ENCODE peak calls at places on chromosome 16, in five cellular contexts. I, A, Q, W and R are unnamed samples.

GRCh38 chr16:75491876-75492275 is 3.4 kb downstream of the CHST6 start:
- DNase-seq in I (no peak), A (no peak), Q (no peak), W (no peak), R (peak; percentile 63)

GRCh38 chr16:27600386-27600785 is 50.4 kb downstream of the KATNIP start:
- DNase-seq in I (no peak), A (no peak), Q (no peak), W (no peak), R (no peak)

GRCh38 chr16:74462361-74462760 is 41.1 kb upstream of the CLEC18B start:
- DNase-seq in I (no peak), A (no peak), Q (no peak), W (no peak), R (no peak)

GRCh38 chr16:48318630-48319029 is 66.6 kb downstream of the SIAH1 start:
- DNase-seq in I (peak; percentile 49), A (peak; percentile 86), Q (no peak), W (no peak), R (no peak)

GRCh38 chr16:14042706-14043105 is 28.4 kb upstream of the MRTFB start:
- DNase-seq in I (no peak), A (peak; percentile 99), Q (no peak), W (no peak), R (no peak)

GRCh38 chr16:20089246-20089965 is 15.7 kb upstream of the GPR139 start:
- DNase-seq in I (no peak), A (no peak), Q (no peak), W (no peak), R (no peak)

GRCh38 chr16:52497067-52497816 is 49.7 kb downstream of the TOX3 start:
- DNase-seq in I (no peak), A (no peak), Q (no peak), W (no peak), R (no peak)

GRCh38 chr16:73095142-73095791 is 47.3 kb upstream of the ZFHX3 start:
- DNase-seq in I (no peak), A (peak; percentile 69), Q (no peak), W (no peak), R (no peak)

GRCh38 chr16:72908362-72908838 is 139.5 kb downstream of the ZFHX3 start:
- DNase-seq in I (no peak), A (no peak), Q (no peak), W (no peak), R (no peak)

GRCh38 chr16:57045694-57046381 is 46.5 kb upstream of the CPNE2 start:
- DNase-seq in I (peak; percentile 42), A (peak; percentile 75), Q (peak; percentile 21), W (peak; percentile 86), R (peak; percentile 87)

GRCh38 chr16:2339521-2340484 is 725 bp downstream of the ABCA3 start:
- DNase-seq in I (peak; percentile 64), A (peak; percentile 63), Q (no peak), W (peak; percentile 78), R (peak; percentile 85)

DNA sequence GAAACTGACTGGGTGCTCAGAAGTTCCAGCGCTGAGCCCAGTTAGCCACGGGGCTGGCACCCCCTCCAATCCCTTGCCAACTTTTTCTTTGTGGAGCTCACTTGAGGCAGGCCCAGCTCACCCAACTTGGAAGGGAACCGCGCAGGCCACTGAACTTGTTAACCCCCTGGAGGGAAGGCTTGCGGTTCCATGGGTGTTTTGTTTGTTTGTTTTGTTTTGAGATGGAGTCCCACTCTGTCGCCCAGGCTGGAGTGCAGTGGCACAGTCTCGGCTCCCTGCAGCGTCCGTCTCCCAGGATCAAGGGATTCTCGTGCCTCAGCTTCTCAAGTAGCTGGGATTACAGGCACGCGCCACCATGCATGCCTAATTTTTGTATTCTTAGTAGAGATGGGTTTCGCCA is 34.1 kb upstream of the NDRG4 start:
- DNase-seq in I (no peak), A (no peak), Q (no peak), W (no peak), R (peak; percentile 46)
- H3K4me1 ChIP-seq in I (peaks cover 12% of the 10 kb centered on the region), A (peaks cover 6% of the 10 kb centered on the region), Q (peaks cover 3% of the 10 kb centered on the region), W (peaks cover 24% of the 10 kb centered on the region), R (peaks cover 32% of the 10 kb centered on the region)

GRCh38 chr16:30678586-30678970 is 20.3 kb downstream of the FBRS start:
- DNase-seq in I (no peak), A (no peak), Q (no peak), W (no peak), R (no peak)

GRCh38 chr16:30680326-30680725 is 18.6 kb upstream of the SRCAP start:
- DNase-seq in I (no peak), A (no peak), Q (no peak), W (no peak), R (no peak)

GRCh38 chr16:30675133-30675532 is 16.9 kb downstream of the FBRS start:
- DNase-seq in I (no peak), A (no peak), Q (no peak), W (no peak), R (no peak)

GRCh38 chr16:30677931-30678585 is 19.8 kb downstream of the FBRS start:
- DNase-seq in I (no peak), A (no peak), Q (no peak), W (no peak), R (no peak)
- TF ChIP-seq POLR2AphosphoS5 in I (no peak), A (no peak), Q (no peak), W (no peak), R (no peak)

DNA sequence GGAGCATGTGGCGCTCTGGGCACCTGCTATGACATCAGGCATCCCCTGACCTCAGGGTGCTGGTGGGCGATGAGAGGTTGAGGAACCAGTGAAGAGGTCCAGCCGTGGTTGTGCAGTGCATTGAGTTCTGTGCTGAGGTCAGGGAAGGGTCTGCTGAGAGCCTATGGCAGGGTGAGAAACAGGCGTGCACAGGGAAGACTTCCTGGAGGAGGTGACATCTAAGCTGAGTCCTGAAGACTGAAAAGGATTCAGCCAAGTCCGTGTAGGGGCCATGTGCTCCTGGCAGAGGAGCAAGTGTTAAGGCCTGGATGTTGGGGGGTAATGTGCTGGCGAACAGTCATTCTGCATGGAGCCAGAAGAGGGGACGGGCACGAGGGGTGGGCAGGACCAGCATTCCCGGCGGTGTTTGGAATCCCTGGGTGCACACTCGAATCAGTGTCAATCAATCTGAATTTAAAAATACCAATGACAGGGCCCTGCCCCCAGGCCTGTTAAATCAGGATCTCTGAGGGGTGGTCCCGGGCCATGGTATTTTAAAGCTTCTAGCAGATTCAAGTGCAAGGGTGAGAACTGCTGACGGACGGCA is 65.8 kb upstream of the CIBAR2 start:
- DNase-seq in I (no peak), A (no peak), Q (no peak), W (no peak), R (no peak)
- H3K4me1 ChIP-seq in I (peaks cover 22% of the 10 kb centered on the region), A (peaks cover 25% of the 10 kb centered on the region), Q (peaks cover 21% of the 10 kb centered on the region), W (peaks cover 27% of the 10 kb centered on the region), R (peaks cover 73% of the 10 kb centered on the region)

GRCh38 chr16:29905668-29906067 is 5.4 kb downstream of the ASPHD1 start:
- DNase-seq in I (no peak), A (no peak), Q (no peak), W (no peak), R (no peak)

GRCh38 chr16:29904947-29905346 is 4.7 kb downstream of the ASPHD1 start:
- DNase-seq in I (no peak), A (no peak), Q (no peak), W (no peak), R (no peak)

GRCh38 chr16:29908719-29909220 is 8.5 kb downstream of the ASPHD1 start:
- DNase-seq in I (no peak), A (no peak), Q (no peak), W (peak; percentile 8), R (no peak)

GRCh38 chr16:29907973-29908372 is 7.7 kb downstream of the ASPHD1 start:
- DNase-seq in I (no peak), A (no peak), Q (no peak), W (no peak), R (peak; percentile 6)

DNA sequence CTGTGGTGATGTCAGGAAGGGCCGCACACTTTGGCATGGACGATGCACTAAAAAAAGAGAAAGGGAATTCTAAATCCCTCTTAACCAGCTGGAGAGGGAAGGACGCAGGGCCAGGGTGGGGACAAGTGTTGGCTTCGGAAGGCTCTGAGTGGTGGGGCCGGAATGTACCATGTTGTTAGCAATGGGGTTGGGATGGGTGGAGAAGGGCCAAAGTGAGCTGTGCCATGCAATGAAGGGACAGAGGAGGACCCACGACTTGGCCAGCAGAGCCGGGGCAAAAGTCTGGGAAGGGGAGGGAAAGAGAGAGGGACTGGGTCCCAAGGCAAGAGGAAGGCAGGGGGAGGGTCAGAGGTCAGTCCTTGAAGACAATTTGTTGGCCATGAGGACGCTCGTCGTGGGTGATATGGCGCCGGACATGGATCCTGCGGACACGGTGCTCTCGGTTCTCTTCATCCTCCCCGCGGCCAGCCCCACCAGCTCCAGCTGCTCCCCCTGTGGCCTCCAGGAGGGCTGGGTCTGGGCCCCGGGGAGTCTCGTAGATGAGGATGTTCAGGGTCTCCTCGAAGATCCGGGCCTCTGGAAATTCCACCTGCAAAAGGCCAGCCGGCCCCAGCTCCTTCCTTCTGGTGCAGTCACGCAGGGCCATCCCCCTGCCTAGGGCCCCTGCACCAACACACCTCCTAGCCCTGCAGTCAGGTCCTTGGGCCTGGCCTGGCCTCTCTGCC is 6.4 kb downstream of the ASPHD1 start:
- DNase-seq in I (no peak), A (no peak), Q (no peak), W (no peak), R (peak; percentile 38)
- TF ChIP-seq POLR2AphosphoS5 in I (no peak), A (no peak), Q (no peak), W (no peak), R (peak; percentile 18)

GRCh38 chr16:3858809-3859208 is 21.7 kb downstream of the CREBBP start:
- DNase-seq in I (no peak), A (no peak), Q (no peak), W (no peak), R (no peak)
- H3K4me1 ChIP-seq in I (peaks cover 87% of the 10 kb centered on the region), A (peaks cover 17% of the 10 kb centered on the region), Q (peaks cover 2% of the 10 kb centered on the region), W (peaks cover 73% of the 10 kb centered on the region), R (peaks cover 76% of the 10 kb centered on the region)

DNA sequence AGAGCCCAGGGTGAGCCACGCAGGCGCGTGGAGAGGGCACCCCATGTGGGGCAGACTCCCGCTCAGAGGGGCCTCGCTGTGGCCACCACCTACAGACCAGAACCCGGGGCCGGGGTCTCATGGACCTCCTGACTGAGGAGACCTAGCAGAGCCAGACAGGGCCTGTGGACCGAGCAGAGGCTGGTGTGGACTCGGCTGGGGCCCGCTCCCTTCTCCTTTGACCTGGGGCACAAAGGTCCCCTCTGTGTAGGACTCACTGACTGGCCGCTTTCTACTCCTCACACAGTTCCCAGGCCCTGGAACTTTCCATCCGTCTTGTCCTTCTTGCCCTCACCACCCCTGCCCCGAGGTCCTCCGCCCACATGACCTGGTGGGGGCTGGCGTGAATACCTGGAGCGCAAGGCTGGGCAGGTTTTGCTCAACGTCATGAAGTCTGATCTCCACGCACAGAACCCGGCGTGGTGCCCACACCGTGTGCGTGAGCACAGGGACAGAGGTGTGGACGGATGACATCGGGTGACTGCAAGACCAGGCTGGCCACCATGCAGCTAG is 44.7 kb upstream of the ACSF3 start:
- DNase-seq in I (no peak), A (no peak), Q (no peak), W (no peak), R (peak; percentile 70)
- TF ChIP-seq POLR2AphosphoS5 in I (no peak), A (no peak), Q (no peak), W (no peak), R (no peak)

DNA sequence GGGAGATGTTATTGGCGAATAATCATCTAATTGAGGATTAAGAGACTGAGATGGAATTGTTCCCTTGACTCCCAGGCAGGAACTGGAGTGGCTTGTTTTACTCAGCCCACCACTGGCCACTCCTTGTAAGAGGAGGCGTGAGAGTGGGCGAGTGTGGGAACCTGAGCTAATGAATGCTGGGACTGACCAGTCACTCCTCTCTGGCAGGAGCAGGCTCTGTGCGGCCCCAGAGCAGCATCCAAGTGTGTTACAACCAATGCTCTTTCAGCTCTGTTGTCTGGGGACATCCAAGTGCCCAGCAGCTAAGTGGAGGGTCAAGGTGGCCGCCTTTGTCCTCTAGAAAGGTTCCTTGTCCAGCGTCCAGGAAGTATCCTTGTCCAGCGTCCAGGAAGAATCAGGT is 739.9 kb downstream of the CDH8 start:
- DNase-seq in I (no peak), A (no peak), Q (no peak), W (no peak), R (no peak)
- H3K4me1 ChIP-seq in I (no peaks in the 10 kb centered on the region), A (no peaks in the 10 kb centered on the region), Q (no peaks in the 10 kb centered on the region), W (no peaks in the 10 kb centered on the region), R (no peaks in the 10 kb centered on the region)